ENCODE peak calls at places on chromosomes 1 and 21, in five cellular contexts. G is HepG2, K is HCT116, Y is H1, S is K562. J is an unnamed sample.

GRCh38 chr1:27372808-27373690 is 1.6 kb downstream of the FCN3 start:
- DNase-seq in G (no peak), K (no peak), Y (peak; percentile 64), S (peak; percentile 78), J (no peak)

GRCh38 chr1:65524931-65525296 is 104.4 kb downstream of the LEPR start:
- DNase-seq in G (no peak), K (no peak), Y (no peak), S (no peak), J (no peak)

GRCh38 chr21:15592271-15592860 is 137.4 kb upstream of the USP25 start:
- DNase-seq in G (peak; percentile 44), K (peak; percentile 21), Y (no peak), S (peak; percentile 17), J (peak; percentile 33)

GRCh38 chr1:212430416-212430815 is 2.3 kb upstream of the NENF start:
- DNase-seq in G (no peak), K (no peak), Y (no peak), S (no peak), J (no peak)

GRCh38 chr21:25838809-25839208 is 104.0 kb downstream of the GABPA start:
- DNase-seq in G (no peak), K (no peak), Y (no peak), S (no peak), J (no peak)

GRCh38 chr1:106975944-106976343 is 80.5 kb upstream of the PRMT6 start:
- DNase-seq in G (no peak), K (no peak), Y (no peak), S (no peak), J (peak; percentile 15)

GRCh38 chr21:42220138-42220701 is 1.3 kb downstream of the ABCG1 start:
- DNase-seq in G (peak; percentile 39), K (no peak), Y (peak; percentile 76), S (no peak), J (peak; percentile 75)

GRCh38 chr1:237387144-237387505 is 345.1 kb downstream of the RYR2 start:
- DNase-seq in G (no peak), K (no peak), Y (no peak), S (no peak), J (no peak)

GRCh38 chr1:197252981-197253380 is 15.1 kb upstream of the CRB1 start:
- DNase-seq in G (no peak), K (no peak), Y (no peak), S (no peak), J (no peak)

DNA sequence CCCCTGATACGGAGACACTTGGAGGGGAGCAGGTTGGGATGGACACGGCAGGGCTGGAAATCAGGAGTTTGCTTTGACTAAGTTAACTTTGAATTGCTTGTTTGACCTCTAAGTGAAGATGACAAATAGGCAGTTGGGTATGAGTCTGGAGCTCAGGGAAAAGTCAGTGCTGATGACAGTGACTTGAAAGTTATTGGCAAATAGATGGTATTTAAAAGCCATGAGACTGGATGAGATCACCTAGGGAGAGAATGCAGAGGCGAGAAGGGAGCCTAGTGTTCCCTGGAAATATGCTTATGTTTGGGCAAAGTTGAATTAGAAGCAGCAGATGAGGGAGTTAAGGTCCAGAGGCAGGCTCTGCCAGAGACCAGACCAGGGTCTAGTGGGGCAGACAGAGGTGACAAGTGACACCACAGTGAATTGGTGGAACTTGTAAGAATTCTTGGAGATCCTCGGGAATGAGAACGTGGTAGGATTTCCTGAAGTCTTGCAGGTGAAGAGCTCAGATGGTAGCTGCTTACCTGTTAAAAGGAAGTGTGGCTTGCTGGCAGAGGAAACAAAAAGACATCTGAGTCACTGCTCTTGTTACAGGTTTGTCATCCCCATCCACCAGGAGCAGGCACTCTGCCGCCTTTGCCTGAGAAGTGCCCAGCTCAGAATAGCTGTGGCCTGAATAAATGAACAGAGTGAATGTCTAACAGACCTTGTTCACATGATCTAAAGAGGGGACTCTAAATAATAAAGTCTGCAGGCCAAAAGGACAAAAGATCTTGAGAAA is 12.5 kb upstream of the ZSCAN20 start:
- DNase-seq in G (no peak), K (no peak), Y (no peak), S (no peak), J (no peak)
- H3K9ac ChIP-seq in G (no peak overlapping the region), K (no peak overlapping the region), Y (no peak overlapping the region), S (no peak overlapping the region), J (no peak overlapping the region)

GRCh38 chr1:201538618-201539551 is at the start of gene NAV1:
- DNase-seq in G (no peak), K (no peak), Y (peak; percentile 80), S (peak; percentile 24), J (no peak)
- TF ChIP-seq ZNF274 in G (no peak), K (no peak), Y (no peak), S (no peak), J (no peak)

DNA sequence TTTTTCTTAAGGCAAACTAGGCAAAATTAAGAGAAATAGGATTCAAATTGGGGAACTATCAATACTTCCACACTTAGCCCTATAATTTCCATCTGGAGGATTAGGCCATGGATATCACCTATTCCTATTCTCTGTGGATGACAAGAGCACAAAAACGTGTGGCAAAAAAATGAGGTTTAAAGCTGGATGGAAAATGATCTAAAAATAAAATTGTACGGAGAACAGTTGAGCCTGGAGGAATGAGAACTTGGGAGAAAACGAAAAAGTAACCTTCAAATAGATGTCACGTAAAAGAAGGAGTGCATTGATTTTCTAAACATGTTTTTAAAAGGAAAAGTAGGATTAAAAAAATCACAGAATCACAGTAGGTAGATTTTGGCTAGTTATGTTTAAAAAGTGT is 55.7 kb downstream of the RGS4 start:
- DNase-seq in G (no peak), K (no peak), Y (no peak), S (no peak), J (no peak)
- H3K4me3 ChIP-seq in G (no peak overlapping the region), K (no peak overlapping the region), Y (no peak overlapping the region), S (no peak overlapping the region), J (no peak overlapping the region)

DNA sequence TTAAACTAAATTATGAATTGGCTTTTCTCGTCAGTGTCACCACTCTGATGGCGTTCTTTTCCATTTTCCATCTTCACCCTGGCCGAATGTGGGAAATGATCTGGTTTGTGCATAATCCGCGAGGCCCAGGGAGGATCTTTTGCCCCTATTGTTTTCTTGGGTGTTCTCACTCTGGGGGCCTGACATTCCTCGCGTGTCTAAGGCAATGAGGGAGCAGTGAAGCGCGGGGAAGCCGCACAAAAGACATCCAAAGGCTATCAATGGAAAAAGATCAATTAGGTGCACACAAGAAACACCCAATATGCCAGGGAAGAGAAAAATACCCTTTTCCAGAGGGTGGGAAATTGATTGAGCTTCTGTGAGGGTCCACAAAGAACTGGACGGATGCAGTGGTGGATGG is 966 bp upstream of the C1orf21 start:
- DNase-seq in G (no peak), K (no peak), Y (no peak), S (no peak), J (no peak)
- H3K9ac ChIP-seq in G (no peak overlapping the region), K (peak overlapping the region; percentile 63), Y (peak overlapping the region; percentile 79), S (no peak overlapping the region), J (peak overlapping the region; percentile 93)

J was measured in NT2/D1.